ENCODE peak calls at places on chromosomes 3 and 15, in four cellular contexts. One of them, this sample, is unnamed.

GRCh38 chr15:49622561-49622960 is 1.7 kb downstream of the DTWD1 start:
- DNase-seq in mucosa of descending colon: no peak
- DNase-seq in WTC11: no peak
- DNase-seq in KG1: no peak
- DNase-seq in this sample: no peak

GRCh38 chr15:83739629-83740028 is 85.7 kb downstream of the ADAMTSL3 start:
- DNase-seq in mucosa of descending colon: no peak
- DNase-seq in WTC11: no peak
- DNase-seq in KG1: no peak
- DNase-seq in this sample: no peak

GRCh38 chr3:158430448-158430847 is 140.5 kb upstream of the MLF1 start:
- DNase-seq in mucosa of descending colon: no peak
- DNase-seq in WTC11: no peak
- DNase-seq in KG1: no peak
- DNase-seq in this sample: no peak

GRCh38 chr3:25381083-25381482 is 47.0 kb upstream of the RARB start:
- DNase-seq in mucosa of descending colon: no peak
- DNase-seq in WTC11: no peak
- DNase-seq in KG1: no peak
- DNase-seq in this sample: no peak

GRCh38 chr3:140636452-140637138 is 41.3 kb upstream of the TRIM42 start:
- DNase-seq in mucosa of descending colon: no peak
- DNase-seq in WTC11: no peak
- DNase-seq in KG1: no peak
- DNase-seq in this sample: no peak

GRCh38 chr3:155411500-155412223 is 118.2 kb upstream of the STRIT1 start:
- DNase-seq in mucosa of descending colon: no peak
- DNase-seq in WTC11: no peak
- DNase-seq in KG1: no peak
- DNase-seq in this sample: no peak

GRCh38 chr3:113132571-113132996 is 78.8 kb upstream of the BOC start:
- DNase-seq in mucosa of descending colon: no peak
- DNase-seq in WTC11: no peak
- DNase-seq in KG1: no peak
- DNase-seq in this sample: no peak

GRCh38 chr15:82105458-82106205 is 59.8 kb upstream of the MEX3B start:
- DNase-seq in mucosa of descending colon: no peak
- DNase-seq in WTC11: peak
- DNase-seq in KG1: no peak
- DNase-seq in this sample: no peak

GRCh38 chr3:149340310-149340933 is 7.0 kb upstream of the TM4SF18 start:
- DNase-seq in mucosa of descending colon: no peak
- DNase-seq in WTC11: no peak
- DNase-seq in KG1: peak
- DNase-seq in this sample: no peak

GRCh38 chr15:43498988-43499387 is 6.0 kb upstream of the TP53BP1 start:
- DNase-seq in mucosa of descending colon: no peak
- DNase-seq in WTC11: no peak
- DNase-seq in KG1: no peak
- DNase-seq in this sample: no peak

GRCh38 chr15:36601497-36601932 is 22.1 kb downstream of the CDIN1 start:
- DNase-seq in mucosa of descending colon: no peak
- DNase-seq in WTC11: no peak
- DNase-seq in KG1: no peak
- DNase-seq in this sample: no peak

GRCh38 chr15:73906346-73907017 is 19.8 kb upstream of the LOXL1 start:
- DNase-seq in mucosa of descending colon: peak
- DNase-seq in WTC11: no peak
- DNase-seq in KG1: no peak
- DNase-seq in this sample: no peak

GRCh38 chr3:46881819-46882376 is 4.4 kb downstream of the PTH1R start:
- DNase-seq in mucosa of descending colon: no peak
- DNase-seq in WTC11: peak
- DNase-seq in KG1: no peak
- DNase-seq in this sample: no peak

GRCh38 chr3:18201315-18201714 is 223.8 kb downstream of the SATB1 start:
- DNase-seq in mucosa of descending colon: no peak
- DNase-seq in WTC11: no peak
- DNase-seq in KG1: no peak
- DNase-seq in this sample: no peak

GRCh38 chr3:71065764-71066013 is 517.8 kb downstream of the FOXP1 start:
- DNase-seq in mucosa of descending colon: no peak
- DNase-seq in WTC11: no peak
- DNase-seq in KG1: no peak
- DNase-seq in this sample: no peak

GRCh38 chr3:126445506-126445905 is 30.2 kb downstream of the ZXDC start:
- DNase-seq in mucosa of descending colon: no peak
- DNase-seq in WTC11: no peak
- DNase-seq in KG1: no peak
- DNase-seq in this sample: no peak

GRCh38 chr15:70258369-70259029 is 160.8 kb upstream of the TLE3 start:
- DNase-seq in mucosa of descending colon: peak
- DNase-seq in WTC11: no peak
- DNase-seq in KG1: peak
- DNase-seq in this sample: no peak

GRCh38 chr3:14789221-14789620 is 29.5 kb upstream of the FGD5 start:
- DNase-seq in mucosa of descending colon: no peak
- DNase-seq in WTC11: no peak
- DNase-seq in KG1: no peak
- DNase-seq in this sample: no peak

GRCh38 chr3:159854500-159855124 is 134.0 kb upstream of the IL12A start:
- DNase-seq in mucosa of descending colon: no peak
- DNase-seq in WTC11: no peak
- DNase-seq in KG1: no peak
- DNase-seq in this sample: no peak

GRCh38 chr3:31448035-31448881 is 84.5 kb upstream of the STT3B start:
- DNase-seq in mucosa of descending colon: peak
- DNase-seq in WTC11: peak
- DNase-seq in KG1: no peak
- DNase-seq in this sample: peak

GRCh38 chr15:82881747-82882146 is 70.8 kb downstream of the HOMER2 start:
- DNase-seq in mucosa of descending colon: no peak
- DNase-seq in WTC11: no peak
- DNase-seq in KG1: no peak
- DNase-seq in this sample: no peak

GRCh38 chr3:179149239-179149887 is 1.2 kb downstream of the PIK3CA start:
- DNase-seq in mucosa of descending colon: no peak
- DNase-seq in WTC11: no peak
- DNase-seq in KG1: no peak
- DNase-seq in this sample: no peak

GRCh38 chr3:71478568-71478967 is 105.0 kb downstream of the FOXP1 start:
- DNase-seq in mucosa of descending colon: no peak
- DNase-seq in WTC11: no peak
- DNase-seq in KG1: no peak
- DNase-seq in this sample: no peak

GRCh38 chr3:73148653-73149052 is 87.2 kb downstream of the EBLN2 start:
- DNase-seq in mucosa of descending colon: no peak
- DNase-seq in WTC11: no peak
- DNase-seq in KG1: no peak
- DNase-seq in this sample: no peak

GRCh38 chr3:187265461-187265955 is 26.0 kb downstream of the MASP1 start:
- DNase-seq in mucosa of descending colon: no peak
- DNase-seq in WTC11: no peak
- DNase-seq in KG1: no peak
- DNase-seq in this sample: no peak

GRCh38 chr3:129032716-129033115 is 27.9 kb upstream of the GP9 start:
- DNase-seq in mucosa of descending colon: peak
- DNase-seq in WTC11: no peak
- DNase-seq in KG1: no peak
- DNase-seq in this sample: no peak

GRCh38 chr3:23615068-23615467 is 190.7 kb upstream of the UBE2E1 start:
- DNase-seq in mucosa of descending colon: no peak
- DNase-seq in WTC11: no peak
- DNase-seq in KG1: no peak
- DNase-seq in this sample: no peak

GRCh38 chr3:60636846-60637245 is 614.4 kb downstream of the FHIT start:
- DNase-seq in mucosa of descending colon: no peak
- DNase-seq in WTC11: no peak
- DNase-seq in KG1: no peak
- DNase-seq in this sample: no peak

GRCh38 chr3:123076496-123077418 is 9.9 kb downstream of the PDIA5 start:
- DNase-seq in mucosa of descending colon: no peak
- DNase-seq in WTC11: no peak
- DNase-seq in KG1: no peak
- DNase-seq in this sample: peak

GRCh38 chr15:42679285-42680141 is 57.4 kb downstream of the CDAN1 start:
- DNase-seq in mucosa of descending colon: no peak
- DNase-seq in WTC11: no peak
- DNase-seq in KG1: no peak
- DNase-seq in this sample: no peak

GRCh38 chr3:46865546-46865945 is 2.3 kb upstream of the MYL3 start:
- DNase-seq in mucosa of descending colon: peak
- DNase-seq in WTC11: no peak
- DNase-seq in KG1: no peak
- DNase-seq in this sample: no peak

GRCh38 chr3:61626484-61626883 is 65.1 kb downstream of the PTPRG start:
- DNase-seq in mucosa of descending colon: no peak
- DNase-seq in WTC11: no peak
- DNase-seq in KG1: no peak
- DNase-seq in this sample: no peak

GRCh38 chr3:53084310-53085001 is 38.6 kb upstream of the SFMBT1 start:
- DNase-seq in mucosa of descending colon: no peak
- DNase-seq in WTC11: peak
- DNase-seq in KG1: no peak
- DNase-seq in this sample: peak

GRCh38 chr15:70095387-70096214 is 2.1 kb downstream of the TLE3 start:
- DNase-seq in mucosa of descending colon: peak
- DNase-seq in WTC11: peak
- DNase-seq in KG1: peak
- DNase-seq in this sample: no peak

GRCh38 chr3:32646761-32647160 is 38.2 kb upstream of the CNOT10 start:
- DNase-seq in mucosa of descending colon: no peak
- DNase-seq in WTC11: no peak
- DNase-seq in KG1: no peak
- DNase-seq in this sample: no peak

GRCh38 chr15:66563566-66564110 is 2.2 kb downstream of the LCTL start:
- DNase-seq in mucosa of descending colon: no peak
- DNase-seq in WTC11: no peak
- DNase-seq in KG1: no peak
- DNase-seq in this sample: no peak

GRCh38 chr15:71151061-71151460 is 35.8 kb downstream of the THSD4 start:
- DNase-seq in mucosa of descending colon: no peak
- DNase-seq in WTC11: no peak
- DNase-seq in KG1: no peak
- DNase-seq in this sample: no peak

GRCh38 chr3:346186-346585 is 149.6 kb downstream of the CHL1 start:
- DNase-seq in mucosa of descending colon: no peak
- DNase-seq in WTC11: no peak
- DNase-seq in KG1: no peak
- DNase-seq in this sample: no peak

This sample was measured in left lobe of liver.